ENCODE peak calls at places on chromosomes 4 and X, in four cellular contexts. D is GDM1; U is LoVo; B is stimulated activated CD4-positive, alpha-beta T cell treated with anti-CD3 and anti-CD28 coated beads, Interleukin-2, amount 100 ng/mL, for 24 hours. H is an unnamed sample.

GRCh38 chr4:108119199-108119800 is 49.4 kb downstream of the LEF1 start:
- DNase-seq in D (no peak), U (no peak), B (no peak), H (no peak)

GRCh38 chrX:40207626-40208025 is 109.9 kb upstream of the BCOR start:
- DNase-seq in D (no peak), U (no peak), B (peak; percentile 11), H (no peak)

GRCh38 chr4:165402375-165402774 is 23.6 kb downstream of the CPE start:
- DNase-seq in D (no peak), U (no peak), B (no peak), H (no peak)

GRCh38 chrX:154602766-154603437 is 16.2 kb downstream of the CTAG1B start:
- DNase-seq in D (no peak), U (no peak), B (no peak), H (no peak)

GRCh38 chrX:119579414-119579813 is 5.1 kb downstream of the UBE2A start:
- DNase-seq in D (no peak), U (no peak), B (no peak), H (no peak)

GRCh38 chrX:39327255-39327654 is 526.0 kb downstream of the MID1IP1 start:
- DNase-seq in D (no peak), U (no peak), B (peak; percentile 43), H (no peak)

GRCh38 chr4:6750302-6751221 is 32.0 kb upstream of the KIAA0232 start:
- DNase-seq in D (no peak), U (no peak), B (no peak), H (no peak)

GRCh38 chr4:143336828-143337599 is at the start of gene GAB1:
- DNase-seq in D (peak; percentile 75), U (peak; percentile 76), B (peak; percentile 50), H (peak; percentile 71)

GRCh38 chrX:149541521-149542047 is 772 bp downstream of the EOLA1 start:
- DNase-seq in D (no peak), U (no peak), B (no peak), H (no peak)

GRCh38 chr4:84966382-84967291 is at the start of gene WDFY3:
- DNase-seq in D (peak; percentile 84), U (peak; percentile 86), B (peak; percentile 28), H (peak; percentile 58)

GRCh38 chr4:150867148-150867547 is 147.9 kb downstream of the LRBA start:
- DNase-seq in D (peak; percentile 27), U (peak; percentile 80), B (no peak), H (peak; percentile 76)

GRCh38 chr4:142380052-142380598 is 466.0 kb downstream of the INPP4B start:
- DNase-seq in D (no peak), U (no peak), B (no peak), H (no peak)

GRCh38 chr4:61210186-61210939 is 10.2 kb downstream of the ADGRL3 start:
- DNase-seq in D (no peak), U (no peak), B (no peak), H (no peak)

GRCh38 chr4:57612279-57612678 is 502.1 kb upstream of the IGFBP7 start:
- DNase-seq in D (no peak), U (no peak), B (no peak), H (no peak)

GRCh38 chr4:48205092-48205491 is 64.5 kb downstream of the TEC start:
- DNase-seq in D (no peak), U (no peak), B (no peak), H (no peak)

GRCh38 chr4:76984788-76985211 is 35.2 kb downstream of the SEPTIN11 start:
- DNase-seq in D (no peak), U (no peak), B (no peak), H (peak; percentile 64)

H was measured in HepG2.